ENCODE peak calls at places on chromosomes 6 and 20, in five cellular contexts. Y, J, S, F and I are unnamed samples.

GRCh38 chr20:47368301-47368700 is 11.8 kb upstream of the ZMYND8 start:
- DNase-seq in Y (no peak), S (no peak), J (no peak), F (no peak), I (no peak)

GRCh38 chr20:4135385-4136077 is 120.2 kb upstream of the RNF24 start:
- DNase-seq in J (peak; percentile 99), Y (no peak), F (peak; percentile 78), S (no peak), I (peak; percentile 99)

GRCh38 chr6:148293181-148293995 is 49.2 kb upstream of the SASH1 start:
- DNase-seq in F (peak; percentile 51), S (peak; percentile 57), Y (no peak), J (no peak), I (no peak)

GRCh38 chr20:8795404-8795803 is 273.5 kb upstream of the PLCB4 start:
- DNase-seq in S (no peak), J (no peak), F (no peak), Y (no peak), I (no peak)

GRCh38 chr6:98779618-98780017 is 54.8 kb upstream of the POU3F2 start:
- DNase-seq in Y (no peak), J (no peak), F (no peak), S (no peak), I (no peak)

GRCh38 chr20:40506567-40506966 is 182.5 kb downstream of the MAFB start:
- DNase-seq in J (peak; percentile 32), S (peak; percentile 74), Y (no peak), F (peak; percentile 88), I (peak; percentile 95)

GRCh38 chr20:7926767-7927166 is 13.5 kb downstream of the HAO1 start:
- DNase-seq in Y (peak; percentile 42), J (peak; percentile 67), S (no peak), F (no peak), I (peak; percentile 36)

GRCh38 chr6:129686941-129687627 is 22.9 kb downstream of the ARHGAP18 start:
- DNase-seq in J (no peak), S (no peak), F (peak; percentile 38), Y (peak; percentile 54), I (peak; percentile 85)

GRCh38 chr6:45535933-45536332 is 158.2 kb upstream of the SUPT3H start:
- DNase-seq in S (no peak), Y (no peak), J (no peak), F (no peak), I (no peak)

GRCh38 chr6:34990971-34991560 is 102.0 kb downstream of the ANKS1A start:
- DNase-seq in F (no peak), Y (no peak), J (peak; percentile 40), S (no peak), I (peak; percentile 15)

GRCh38 chr6:44333273-44333919 is 9.1 kb upstream of the SPATS1 start:
- DNase-seq in Y (no peak), J (no peak), S (no peak), F (peak; percentile 13), I (no peak)

GRCh38 chr20:3937618-3938017 is 48.4 kb downstream of the PANK2 start:
- DNase-seq in Y (no peak), S (no peak), J (no peak), F (no peak), I (no peak)

GRCh38 chr20:57622579-57623381 is 2.6 kb upstream of the ZBP1 start:
- DNase-seq in S (peak; percentile 67), F (peak; percentile 57), Y (peak; percentile 83), J (peak; percentile 99), I (peak; percentile 92)

GRCh38 chr6:7590918-7591302 is 912 bp downstream of the SNRNP48 start:
- DNase-seq in S (no peak), F (peak; percentile 38), J (peak; percentile 57), Y (no peak), I (no peak)

GRCh38 chr6:130906736-130907381 is 79.7 kb downstream of the SMLR1 start:
- DNase-seq in Y (no peak), S (no peak), F (no peak), J (no peak), I (peak; percentile 63)

GRCh38 chr20:48667889-48668413 is 159.8 kb downstream of the PREX1 start:
- DNase-seq in F (no peak), J (no peak), S (peak; percentile 45), Y (no peak), I (no peak)

GRCh38 chr6:100472674-100473073 is 8.0 kb upstream of the SIM1 start:
- DNase-seq in S (no peak), J (peak; percentile 80), Y (no peak), F (no peak), I (peak; percentile 77)

GRCh38 chr6:127550403-127550802 is 26.6 kb upstream of the C6orf58 start:
- DNase-seq in S (no peak), J (peak; percentile 26), F (no peak), Y (no peak), I (peak; percentile 70)

GRCh38 chr6:33081098-33081824 is 5.5 kb downstream of the HLA-DPB1 start:
- DNase-seq in J (no peak), Y (no peak), F (no peak), S (no peak), I (no peak)

GRCh38 chr6:136721467-136721866 is 70.8 kb downstream of the MAP3K5 start:
- DNase-seq in S (no peak), F (no peak), J (no peak), Y (no peak), I (no peak)

GRCh38 chr6:111602481-111603404 is 2.9 kb downstream of the TRAF3IP2 start:
- DNase-seq in S (peak; percentile 54), F (peak; percentile 24), J (no peak), Y (no peak), I (no peak)

GRCh38 chr6:101344885-101345284 is 48.6 kb upstream of the GRIK2 start:
- DNase-seq in S (no peak), Y (no peak), F (no peak), J (peak; percentile 23), I (no peak)

GRCh38 chr20:32474967-32475819 is 109.9 kb downstream of the NOL4L start:
- DNase-seq in J (peak; percentile 84), Y (no peak), F (peak; percentile 86), S (peak; percentile 99), I (peak; percentile 65)

GRCh38 chr6:48087448-48087847 is 23.5 kb downstream of the PTCHD4 start:
- DNase-seq in Y (peak; percentile 7), F (no peak), S (no peak), J (peak; percentile 68), I (peak; percentile 56)

GRCh38 chr20:16562259-16562658 is 11.0 kb downstream of the KIF16B start:
- DNase-seq in F (no peak), Y (no peak), J (peak; percentile 94), S (no peak), I (peak; percentile 88)

GRCh38 chr6:5671162-5671561 is 335.6 kb downstream of the NRN1 start:
- DNase-seq in Y (no peak), S (no peak), F (peak; percentile 54), J (no peak), I (peak; percentile 79)

GRCh38 chr6:10424005-10424404 is 9.1 kb upstream of the TFAP2A start:
- DNase-seq in F (no peak), Y (peak; percentile 29), S (no peak), J (no peak), I (no peak)
- TF ChIP-seq CTCF in F (no peak), Y (peak; percentile 48), S (no peak), J (peak; percentile 24), I (peak; percentile 26)

GRCh38 chr6:154733610-154734379 is 579 bp downstream of the SCAF8 start:
- DNase-seq in S (peak; percentile 96), J (peak; percentile 93), F (peak; percentile 98), Y (peak; percentile 88), I (peak; percentile 87)

GRCh38 chr6:154740658-154741057 is 7.4 kb downstream of the SCAF8 start:
- DNase-seq in J (no peak), F (no peak), S (no peak), Y (no peak), I (no peak)

GRCh38 chr6:154736613-154737259 is 3.5 kb downstream of the SCAF8 start:
- DNase-seq in S (no peak), F (no peak), Y (no peak), J (no peak), I (no peak)

GRCh38 chr6:154737424-154737823 is 4.2 kb downstream of the SCAF8 start:
- DNase-seq in J (no peak), Y (no peak), S (no peak), F (no peak), I (no peak)

DNA sequence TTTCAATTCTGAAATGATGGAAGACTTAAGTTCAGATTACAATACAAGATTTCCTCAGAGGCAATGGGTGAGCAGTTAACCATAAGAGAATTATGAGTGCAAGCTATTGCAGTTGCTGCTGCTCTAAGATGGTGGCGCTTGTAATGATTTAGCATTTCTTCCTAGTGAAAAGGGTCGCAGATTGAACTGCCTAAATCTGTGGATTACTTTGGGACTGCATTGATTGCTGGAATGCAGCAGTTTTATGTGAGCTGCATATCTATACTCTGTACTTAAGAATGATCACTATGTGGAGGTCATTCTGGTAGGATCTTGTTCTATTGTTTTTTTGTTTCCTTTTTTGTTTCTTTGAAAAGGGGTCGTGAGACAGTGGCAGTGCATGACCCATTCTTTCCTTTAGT is 5.3 kb downstream of the SCAF8 start:
- DNase-seq in J (no peak), S (no peak), Y (peak; percentile 14), F (no peak), I (no peak)
- H3K4me3 ChIP-seq in J (no peak overlapping the region), S (no peak overlapping the region), Y (no peak overlapping the region), F (no peak overlapping the region), I (no peak overlapping the region)

DNA sequence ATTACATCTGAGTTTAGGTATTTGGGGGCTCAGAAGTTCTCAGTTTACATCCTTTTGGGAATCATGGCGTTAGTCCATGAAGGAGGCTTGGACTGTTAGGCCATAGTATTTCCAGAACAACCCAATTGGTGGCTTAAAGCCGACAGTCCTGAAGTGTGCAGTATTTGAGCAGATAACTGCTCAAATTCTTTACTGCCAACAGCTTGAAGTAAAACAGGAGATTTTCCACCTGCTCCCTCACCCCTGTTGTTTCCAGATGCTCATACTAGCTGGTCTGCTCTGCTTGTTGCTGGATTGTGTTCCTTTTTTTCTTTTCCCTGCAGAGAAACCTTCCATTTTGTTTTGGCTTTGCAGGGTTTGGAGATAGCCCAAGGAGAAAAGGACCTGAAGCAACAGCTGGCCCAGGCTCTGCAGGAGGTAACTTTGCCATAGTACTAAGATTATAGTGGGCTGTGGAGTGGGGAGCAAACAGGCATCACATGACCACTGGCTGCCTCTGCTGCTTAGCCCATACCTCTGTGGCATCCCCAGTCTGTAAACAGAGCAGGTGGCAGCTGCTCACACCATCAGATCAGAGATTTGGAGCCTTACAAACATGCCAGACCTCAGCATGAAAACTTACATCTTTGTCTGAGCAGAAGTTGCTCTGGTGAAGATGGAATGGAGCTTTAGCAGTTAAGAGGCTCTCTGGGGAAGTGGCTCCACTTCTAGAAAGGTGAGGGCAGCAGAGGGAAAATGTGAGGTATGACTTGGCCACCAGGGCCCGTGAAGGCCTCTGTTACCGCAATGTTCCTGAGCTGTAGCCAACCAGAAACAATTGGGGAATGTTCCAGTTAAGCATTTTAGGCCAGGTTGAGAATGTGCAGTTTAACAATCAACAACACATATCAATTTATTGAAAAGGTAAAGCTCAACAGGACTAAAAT is 17.6 kb downstream of the RNF8 start:
- DNase-seq in S (no peak), J (no peak), Y (no peak), F (peak; percentile 7), I (no peak)
- H3K36me3 ChIP-seq in S (no peaks in the 10 kb centered on the region), J (peaks cover 43% of the 10 kb centered on the region), Y (peaks cover 71% of the 10 kb centered on the region), F (no peaks in the 10 kb centered on the region), I (peaks cover 19% of the 10 kb centered on the region)

GRCh38 chr6:16401868-16402267 is 163.5 kb downstream of the GMPR start:
- DNase-seq in J (no peak), S (no peak), Y (no peak), F (no peak), I (no peak)

GRCh38 chr6:16404456-16404855 is 166.1 kb downstream of the GMPR start:
- DNase-seq in J (no peak), S (no peak), Y (no peak), F (no peak), I (no peak)

GRCh38 chr6:16402501-16402900 is 164.1 kb downstream of the GMPR start:
- DNase-seq in F (no peak), Y (no peak), S (peak; percentile 62), J (no peak), I (no peak)

GRCh38 chr6:16405349-16405865 is 167.0 kb downstream of the GMPR start:
- DNase-seq in F (no peak), S (no peak), Y (no peak), J (no peak), I (no peak)

GRCh38 chr6:16403831-16404230 is 165.4 kb downstream of the GMPR start:
- DNase-seq in J (peak; percentile 38), Y (no peak), S (no peak), F (no peak), I (no peak)
- TF ChIP-seq CTCF in J (peak; percentile 66), Y (peak; percentile 52), S (peak; percentile 6), F (no peak), I (no peak)